ENCODE peak calls at places on chromosomes 5 and 9, in seven cellular contexts. R, N, C, O, V, B and H are unnamed samples.
A peak's percentile ranks its signal among the peaks of the same experiment; 100 is the strongest.

GRCh38 chr5:168117469-168117868 is 174.0 kb upstream of the WWC1 start:
- DNase-seq in C (no peak), R (no peak), O (no peak), B (no peak), N (no peak), V (no peak), H (peak; percentile 23)

GRCh38 chr9:135379540-135380267 is 99.9 kb upstream of the PPP1R26 start:
- DNase-seq in V (no peak), O (no peak), R (peak; percentile 19), N (no peak), B (no peak), C (no peak), H (no peak)

GRCh38 chr5:33049845-33050244 is 338.7 kb downstream of the NPR3 start:
- DNase-seq in O (peak; percentile 4), C (no peak), B (peak; percentile 78), N (no peak), V (no peak), R (peak; percentile 95), H (no peak)

GRCh38 chr9:127742435-127743088 is 7.5 kb upstream of the TOR2A start:
- DNase-seq in N (peak; percentile 90), O (peak; percentile 81), R (peak; percentile 78), B (no peak), V (peak; percentile 97), C (no peak), H (no peak)

GRCh38 chr9:121398374-121398773 is 28.3 kb upstream of the STOM start:
- DNase-seq in O (no peak), V (no peak), C (no peak), B (no peak), N (no peak), R (peak; percentile 98), H (no peak)

GRCh38 chr9:134544388-134545212 is 97.0 kb upstream of the COL5A1 start:
- DNase-seq in V (peak; percentile 44), N (peak; percentile 58), O (no peak), C (no peak), B (no peak), R (peak; percentile 78), H (no peak)

GRCh38 chr5:52757527-52757926 is 30.2 kb upstream of the ITGA1 start:
- DNase-seq in N (no peak), B (no peak), V (no peak), R (peak; percentile 17), C (no peak), O (no peak), H (no peak)

GRCh38 chr5:85967681-85968080 is 650.1 kb upstream of the COX7C start:
- DNase-seq in V (no peak), N (no peak), O (no peak), B (no peak), R (no peak), C (no peak), H (no peak)

GRCh38 chr5:62488531-62488930 is 76.0 kb downstream of the IPO11 start:
- DNase-seq in V (no peak), R (no peak), C (no peak), B (no peak), N (no peak), O (no peak), H (no peak)

GRCh38 chr5:7317751-7318150 is 78.2 kb upstream of the ADCY2 start:
- DNase-seq in R (peak; percentile 51), O (no peak), B (no peak), V (no peak), N (no peak), C (no peak), H (no peak)

GRCh38 chr5:56677693-56678092 is 137.7 kb upstream of the MAP3K1 start:
- DNase-seq in V (no peak), B (no peak), O (no peak), C (no peak), R (no peak), N (no peak), H (no peak)

GRCh38 chr5:96067251-96067650 is 105.6 kb upstream of the ELL2 start:
- DNase-seq in N (no peak), R (peak; percentile 60), C (no peak), B (no peak), O (no peak), V (no peak), H (no peak)

GRCh38 chr9:28810375-28811075 is 1237.2 kb upstream of the C9orf72 start:
- DNase-seq in O (no peak), R (no peak), V (no peak), B (no peak), N (no peak), C (no peak), H (no peak)

GRCh38 chr9:28805197-28805596 is 1231.9 kb upstream of the C9orf72 start:
- DNase-seq in O (peak; percentile 31), C (no peak), B (no peak), R (no peak), N (no peak), V (no peak), H (no peak)

DNA sequence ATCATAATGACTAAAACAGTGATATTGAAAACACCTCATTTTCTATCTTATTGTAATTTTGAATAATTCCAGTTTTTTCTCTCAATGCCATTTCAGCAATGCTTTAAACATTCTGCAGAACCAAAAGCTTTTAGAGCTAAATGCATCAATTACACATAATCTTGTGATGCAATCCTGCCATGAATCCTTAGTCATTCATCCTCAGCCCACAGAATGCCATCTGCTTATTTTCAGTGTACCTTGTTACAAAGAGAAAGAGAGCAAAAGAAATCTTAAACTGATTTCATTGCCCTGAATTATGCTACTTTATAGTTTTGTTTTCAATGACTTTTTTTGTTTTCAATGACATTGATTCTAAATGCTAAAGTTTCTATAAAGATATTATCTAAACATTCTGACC is 1234.8 kb upstream of the C9orf72 start:
- DNase-seq in C (no peak), R (no peak), V (no peak), O (peak; percentile 48), N (no peak), B (no peak), H (no peak)
- TF ChIP-seq EZH2phosphoT487 in C (no peak), R (no peak), V (no peak), O (no peak), N (no peak), B (no peak), H (no peak)

GRCh38 chr9:114787781-114788498 is 17.9 kb downstream of the TNFSF15 start:
- DNase-seq in O (no peak), V (no peak), B (no peak), C (no peak), R (no peak), N (no peak), H (no peak)
- TF ChIP-seq EZH2phosphoT487 in O (no peak), V (no peak), B (no peak), C (no peak), R (no peak), N (no peak), H (no peak)

DNA sequence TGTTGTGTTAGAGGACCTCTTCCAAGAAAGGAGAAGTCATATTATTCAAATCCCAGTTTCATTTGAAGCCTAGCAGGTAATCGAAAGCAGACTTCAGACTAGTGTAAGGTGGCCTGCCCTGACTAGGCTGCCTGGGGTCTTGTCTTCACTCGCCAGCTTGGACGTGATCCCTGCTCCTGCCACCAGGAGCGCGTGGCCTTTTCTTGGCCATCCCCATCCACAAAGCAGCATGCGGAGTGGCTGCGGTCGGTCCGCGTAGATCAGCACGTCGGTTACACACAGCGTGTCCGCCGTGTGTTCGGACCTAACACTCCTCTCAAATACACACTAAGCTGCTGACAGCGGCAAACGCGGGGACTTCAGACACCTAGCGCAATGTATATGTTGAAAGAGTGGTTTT is 37.3 kb downstream of the CFAP77 start:
- DNase-seq in N (peak; percentile 78), R (peak; percentile 10), B (no peak), O (peak; percentile 55), C (no peak), V (peak; percentile 85), H (no peak)
- TF ChIP-seq EZH2phosphoT487 in N (no peak), R (no peak), B (no peak), O (no peak), C (no peak), V (no peak), H (no peak)

GRCh38 chr9:123342247-123342646 is 13.8 kb upstream of the CRB2 start:
- DNase-seq in C (no peak), V (no peak), B (no peak), N (no peak), O (no peak), R (no peak), H (no peak)

GRCh38 chr9:123344273-123345096 is 11.5 kb upstream of the CRB2 start:
- DNase-seq in V (no peak), N (no peak), C (peak; percentile 66), R (no peak), B (no peak), O (no peak), H (no peak)

GRCh38 chr9:123346826-123347225 is 9.2 kb upstream of the CRB2 start:
- DNase-seq in R (no peak), N (no peak), O (no peak), B (no peak), V (no peak), C (no peak), H (no peak)

GRCh38 chr9:123346026-123346425 is 10.0 kb upstream of the CRB2 start:
- DNase-seq in C (no peak), V (no peak), R (no peak), B (no peak), N (no peak), O (no peak), H (no peak)

GRCh38 chr9:123343428-123344272 is 12.3 kb upstream of the CRB2 start:
- DNase-seq in R (peak; percentile 81), O (no peak), C (peak; percentile 65), B (no peak), V (no peak), N (no peak), H (no peak)
- TF ChIP-seq EZH2phosphoT487 in R (no peak), O (no peak), C (no peak), B (no peak), V (no peak), N (no peak), H (no peak)

GRCh38 chr5:91217859-91218258 is 165.3 kb downstream of the ARRDC3 start:
- DNase-seq in V (no peak), N (no peak), R (no peak), C (no peak), B (no peak), O (no peak), H (no peak)

GRCh38 chr5:91207248-91207647 is 175.9 kb downstream of the ARRDC3 start:
- DNase-seq in B (no peak), N (no peak), V (no peak), C (no peak), R (peak; percentile 50), O (no peak), H (no peak)

GRCh38 chr5:91206734-91207133 is 176.4 kb downstream of the ARRDC3 start:
- DNase-seq in B (no peak), V (no peak), R (peak; percentile 88), O (no peak), C (no peak), N (no peak), H (no peak)

GRCh38 chr5:91214571-91214970 is 168.5 kb downstream of the ARRDC3 start:
- DNase-seq in N (no peak), V (no peak), C (no peak), O (no peak), R (no peak), B (no peak), H (no peak)

GRCh38 chr5:91212336-91213092 is 170.6 kb downstream of the ARRDC3 start:
- DNase-seq in B (no peak), O (peak; percentile 16), V (no peak), C (no peak), R (peak; percentile 95), N (no peak), H (no peak)
- TF ChIP-seq EZH2phosphoT487 in B (no peak), O (no peak), V (no peak), C (no peak), R (no peak), N (no peak), H (no peak)

GRCh38 chr5:115452791-115453190 is 91.8 kb downstream of the FEM1C start:
- DNase-seq in N (no peak), V (no peak), C (no peak), O (no peak), B (no peak), R (peak; percentile 68), H (no peak)
- TF ChIP-seq EZH2phosphoT487 in N (no peak), V (no peak), C (no peak), O (no peak), B (no peak), R (no peak), H (no peak)